ENCODE peak calls at places on chromosome 19, in four cellular contexts. One of them, this sample, is unnamed.

GRCh38 chr19:11230621-11231386 is 8.6 kb upstream of the ANGPTL8 start:
- DNase-seq in WTC11: no peak
- DNase-seq in SK-N-SH: no peak
- DNase-seq in K562: no peak
- DNase-seq in this sample: no peak

GRCh38 chr19:15367439-15367838 is 12.1 kb downstream of the AKAP8 start:
- DNase-seq in WTC11: no peak
- DNase-seq in SK-N-SH: no peak
- DNase-seq in K562: no peak
- DNase-seq in this sample: no peak

GRCh38 chr19:16041571-16042386 is 34.5 kb upstream of the TPM4 start:
- DNase-seq in WTC11: peak
- DNase-seq in SK-N-SH: peak
- DNase-seq in K562: peak
- DNase-seq in this sample: no peak

GRCh38 chr19:51887522-51888498 is at the start of gene ZNF577:
- DNase-seq in WTC11: peak
- DNase-seq in SK-N-SH: peak
- DNase-seq in K562: no peak
- DNase-seq in this sample: no peak

GRCh38 chr19:53965091-53965490 is 2.4 kb downstream of the CACNG8 start:
- DNase-seq in WTC11: no peak
- DNase-seq in SK-N-SH: no peak
- DNase-seq in K562: no peak
- DNase-seq in this sample: no peak

GRCh38 chr19:42113641-42114348 is 18.5 kb downstream of the POU2F2 start:
- DNase-seq in WTC11: no peak
- DNase-seq in SK-N-SH: no peak
- DNase-seq in K562: no peak
- DNase-seq in this sample: peak

GRCh38 chr19:42078058-42078457 is 2.1 kb downstream of the ZNF574 start:
- DNase-seq in WTC11: no peak
- DNase-seq in SK-N-SH: no peak
- DNase-seq in K562: no peak
- DNase-seq in this sample: no peak

GRCh38 chr19:34666200-34666957 is 10.6 kb downstream of the SCGB2B2 start:
- DNase-seq in WTC11: no peak
- DNase-seq in SK-N-SH: no peak
- DNase-seq in K562: no peak
- DNase-seq in this sample: no peak

GRCh38 chr19:38277969-38278680 is 13.8 kb downstream of the SPINT2 start:
- DNase-seq in WTC11: no peak
- DNase-seq in SK-N-SH: peak
- DNase-seq in K562: no peak
- DNase-seq in this sample: no peak

GRCh38 chr19:47155141-47155540 is 24.5 kb downstream of the SAE1 start:
- DNase-seq in WTC11: no peak
- DNase-seq in SK-N-SH: no peak
- DNase-seq in K562: no peak
- DNase-seq in this sample: no peak

GRCh38 chr19:16381756-16382401 is 57.3 kb downstream of the KLF2 start:
- DNase-seq in WTC11: no peak
- DNase-seq in SK-N-SH: no peak
- DNase-seq in K562: no peak
- DNase-seq in this sample: no peak

GRCh38 chr19:15118248-15118647 is 11.0 kb downstream of the SYDE1 start:
- DNase-seq in WTC11: no peak
- DNase-seq in SK-N-SH: no peak
- DNase-seq in K562: no peak
- DNase-seq in this sample: no peak

GRCh38 chr19:3338541-3339181 is 27.7 kb upstream of the NFIC start:
- DNase-seq in WTC11: no peak
- DNase-seq in SK-N-SH: no peak
- DNase-seq in K562: peak
- DNase-seq in this sample: no peak

GRCh38 chr19:33225458-33225925 is at the start of gene SLC7A10:
- DNase-seq in WTC11: no peak
- DNase-seq in SK-N-SH: peak
- DNase-seq in K562: no peak
- DNase-seq in this sample: no peak

GRCh38 chr19:44592451-44592890 is 20.9 kb upstream of the IGSF23 start:
- DNase-seq in WTC11: no peak
- DNase-seq in SK-N-SH: no peak
- DNase-seq in K562: no peak
- DNase-seq in this sample: no peak

GRCh38 chr19:29489182-29489951 is 36.4 kb upstream of the VSTM2B start:
- DNase-seq in WTC11: no peak
- DNase-seq in SK-N-SH: no peak
- DNase-seq in K562: no peak
- DNase-seq in this sample: no peak

GRCh38 chr19:16403151-16403977 is 68.4 kb downstream of the EPS15L1 start:
- DNase-seq in WTC11: no peak
- DNase-seq in SK-N-SH: no peak
- DNase-seq in K562: no peak
- DNase-seq in this sample: no peak

GRCh38 chr19:16441661-16442071 is 30.1 kb downstream of the EPS15L1 start:
- DNase-seq in WTC11: peak
- DNase-seq in SK-N-SH: peak
- DNase-seq in K562: peak
- DNase-seq in this sample: no peak

GRCh38 chr19:14113762-14114414 is 3.7 kb downstream of the PRKACA start:
- DNase-seq in WTC11: peak
- DNase-seq in SK-N-SH: no peak
- DNase-seq in K562: peak
- DNase-seq in this sample: no peak

GRCh38 chr19:4357095-4357797 is 13.9 kb downstream of the MPND start:
- DNase-seq in WTC11: no peak
- DNase-seq in SK-N-SH: peak
- DNase-seq in K562: no peak
- DNase-seq in this sample: no peak
- TF ChIP-seq USF1 in WTC11: no peak
- TF ChIP-seq USF1 in SK-N-SH: no peak
- TF ChIP-seq USF1 in K562: no peak
- TF ChIP-seq USF1 in this sample: no peak

GRCh38 chr19:1070931-1071791 is 4.2 kb downstream of the ARHGAP45 start:
- DNase-seq in WTC11: peak
- DNase-seq in SK-N-SH: peak
- DNase-seq in K562: no peak
- DNase-seq in this sample: no peak

GRCh38 chr19:1067341-1068103 is 555 bp downstream of the ARHGAP45 start:
- DNase-seq in WTC11: no peak
- DNase-seq in SK-N-SH: no peak
- DNase-seq in K562: peak
- DNase-seq in this sample: no peak

GRCh38 chr19:1068111-1069001 is 1.4 kb downstream of the ARHGAP45 start:
- DNase-seq in WTC11: no peak
- DNase-seq in SK-N-SH: no peak
- DNase-seq in K562: no peak
- DNase-seq in this sample: no peak

GRCh38 chr19:1070576-1070930 is 3.6 kb downstream of the ARHGAP45 start:
- DNase-seq in WTC11: peak
- DNase-seq in SK-N-SH: no peak
- DNase-seq in K562: no peak
- DNase-seq in this sample: no peak

DNA sequence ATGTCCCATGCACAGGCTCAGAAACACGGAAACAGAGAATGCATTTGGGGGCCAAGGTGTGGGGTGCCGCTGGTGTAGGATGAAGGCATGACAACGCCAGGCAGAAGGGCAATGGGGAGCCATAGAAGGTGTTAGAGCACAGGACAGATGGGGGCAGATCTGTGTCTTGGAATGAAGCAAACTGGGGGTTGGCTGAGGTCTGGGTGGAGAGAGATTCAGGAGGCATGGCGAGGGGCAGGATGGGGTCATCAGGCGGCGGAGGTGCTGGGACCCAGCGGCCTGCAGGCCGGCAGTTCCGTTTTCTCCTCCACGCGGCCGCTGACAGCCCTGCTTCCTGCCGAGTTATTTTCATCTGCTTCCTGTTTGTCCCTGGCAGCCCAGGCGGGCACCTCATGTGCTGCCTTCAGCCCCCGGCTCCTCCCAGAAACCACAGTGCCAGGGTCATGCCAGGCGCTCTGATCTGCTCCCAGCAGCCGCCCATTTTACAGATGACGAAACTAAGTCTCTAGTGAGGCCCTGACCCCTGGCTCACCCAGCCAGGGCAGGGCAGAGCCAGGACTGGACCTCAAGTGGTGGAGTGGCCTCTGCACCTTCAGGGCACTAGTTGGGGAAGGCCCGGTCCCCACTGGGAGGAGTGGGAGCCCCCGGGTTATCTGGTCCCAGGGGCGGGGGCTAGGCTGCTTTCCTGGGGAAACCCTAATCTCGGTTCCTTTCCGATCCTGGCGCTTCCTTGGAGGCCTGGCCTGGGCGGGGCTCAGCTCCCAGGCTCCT is 2.2 kb downstream of the ARHGAP45 start:
- DNase-seq in WTC11: no peak
- DNase-seq in SK-N-SH: no peak
- DNase-seq in K562: no peak
- DNase-seq in this sample: no peak
- TF ChIP-seq USF1 in WTC11: no peak
- TF ChIP-seq USF1 in SK-N-SH: no peak
- TF ChIP-seq USF1 in K562: no peak
- TF ChIP-seq USF1 in this sample: no peak

GRCh38 chr19:39655613-39656012 is at the start of gene LGALS16:
- DNase-seq in WTC11: no peak
- DNase-seq in SK-N-SH: no peak
- DNase-seq in K562: no peak
- DNase-seq in this sample: no peak

GRCh38 chr19:39660661-39661060 is 4.9 kb downstream of the LGALS16 start:
- DNase-seq in WTC11: no peak
- DNase-seq in SK-N-SH: no peak
- DNase-seq in K562: no peak
- DNase-seq in this sample: no peak

GRCh38 chr19:39661565-39661964 is 5.9 kb downstream of the LGALS16 start:
- DNase-seq in WTC11: no peak
- DNase-seq in SK-N-SH: no peak
- DNase-seq in K562: no peak
- DNase-seq in this sample: no peak

GRCh38 chr19:39659791-39660190 is 4.1 kb downstream of the LGALS16 start:
- DNase-seq in WTC11: no peak
- DNase-seq in SK-N-SH: no peak
- DNase-seq in K562: no peak
- DNase-seq in this sample: no peak
- TF ChIP-seq USF1 in WTC11: no peak
- TF ChIP-seq USF1 in SK-N-SH: no peak
- TF ChIP-seq USF1 in K562: no peak
- TF ChIP-seq USF1 in this sample: no peak

GRCh38 chr19:8696993-8697392 is 1.6 kb downstream of the ACTL9 start:
- DNase-seq in WTC11: no peak
- DNase-seq in SK-N-SH: no peak
- DNase-seq in K562: no peak
- DNase-seq in this sample: no peak

GRCh38 chr19:8698433-8699063 is at the start of gene ACTL9:
- DNase-seq in WTC11: no peak
- DNase-seq in SK-N-SH: no peak
- DNase-seq in K562: no peak
- DNase-seq in this sample: no peak

GRCh38 chr19:8697671-8698432 is 743 bp downstream of the ACTL9 start:
- DNase-seq in WTC11: peak
- DNase-seq in SK-N-SH: peak
- DNase-seq in K562: peak
- DNase-seq in this sample: no peak

GRCh38 chr19:8699908-8700307 is 1.3 kb upstream of the ACTL9 start:
- DNase-seq in WTC11: no peak
- DNase-seq in SK-N-SH: no peak
- DNase-seq in K562: no peak
- DNase-seq in this sample: no peak

GRCh38 chr19:8702350-8702749 is 3.8 kb upstream of the ACTL9 start:
- DNase-seq in WTC11: no peak
- DNase-seq in SK-N-SH: no peak
- DNase-seq in K562: no peak
- DNase-seq in this sample: no peak
- TF ChIP-seq USF1 in WTC11: no peak
- TF ChIP-seq USF1 in SK-N-SH: no peak
- TF ChIP-seq USF1 in K562: no peak
- TF ChIP-seq USF1 in this sample: no peak

DNA sequence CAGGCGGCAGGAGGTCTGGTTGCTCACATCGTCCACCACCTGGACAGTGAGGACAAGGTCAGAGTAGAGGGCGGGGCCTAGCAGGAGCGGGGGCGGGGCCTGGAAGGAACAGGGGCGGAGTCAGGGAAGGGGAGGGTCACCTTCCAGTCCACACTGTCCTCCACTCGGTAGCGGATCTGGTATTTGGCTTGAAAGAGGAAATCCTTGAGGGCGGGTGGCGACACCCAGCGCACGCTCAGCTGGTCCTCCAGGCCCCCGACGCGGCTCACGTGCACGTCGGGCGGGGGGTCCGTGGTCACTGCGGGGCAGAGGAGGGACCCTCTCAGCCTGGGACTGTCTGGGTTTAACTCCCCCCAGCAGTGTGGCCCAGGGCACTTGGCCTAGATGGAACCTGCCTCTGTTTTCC is 8.2 kb downstream of the REX1BD start:
- DNase-seq in WTC11: peak
- DNase-seq in SK-N-SH: peak
- DNase-seq in K562: peak
- DNase-seq in this sample: no peak
- TF ChIP-seq USF1 in WTC11: no peak
- TF ChIP-seq USF1 in SK-N-SH: no peak
- TF ChIP-seq USF1 in K562: peak
- TF ChIP-seq USF1 in this sample: no peak

GRCh38 chr19:6108721-6109633 is 1.3 kb downstream of the RFX2 start:
- DNase-seq in WTC11: peak
- DNase-seq in SK-N-SH: peak
- DNase-seq in K562: peak
- DNase-seq in this sample: no peak
- TF ChIP-seq USF1 in WTC11: no peak
- TF ChIP-seq USF1 in SK-N-SH: no peak
- TF ChIP-seq USF1 in K562: no peak
- TF ChIP-seq USF1 in this sample: no peak

GRCh38 chr19:2289714-2290435 is 7.9 kb upstream of the PEAK3 start:
- DNase-seq in WTC11: no peak
- DNase-seq in SK-N-SH: no peak
- DNase-seq in K562: peak
- DNase-seq in this sample: peak
- TF ChIP-seq USF1 in WTC11: no peak
- TF ChIP-seq USF1 in SK-N-SH: no peak
- TF ChIP-seq USF1 in K562: no peak
- TF ChIP-seq USF1 in this sample: no peak

GRCh38 chr19:2015611-2015950 is at the start of gene BTBD2:
- DNase-seq in WTC11: no peak
- DNase-seq in SK-N-SH: peak
- DNase-seq in K562: no peak
- DNase-seq in this sample: no peak
- TF ChIP-seq USF1 in WTC11: no peak
- TF ChIP-seq USF1 in SK-N-SH: no peak
- TF ChIP-seq USF1 in K562: no peak
- TF ChIP-seq USF1 in this sample: no peak